ENCODE peak calls at places on chromosomes 11 and 22, in ten cellular contexts. B, R, V, D, Y, E, S, N, Q and O are unnamed samples.

GRCh38 chr22:45127866-45128265 is 35.9 kb upstream of the NUP50 start:
- DNase-seq in B (no peak), R (no peak), V (no peak), D (no peak), Y (no peak), E (peak), S (no peak), N (no peak), Q (peak), O (no peak)

GRCh38 chr11:420911-421321 is 6.1 kb upstream of the SIGIRR start:
- DNase-seq in B (no peak), R (no peak), V (no peak), D (no peak), Y (no peak), E (no peak), S (no peak), N (no peak), Q (no peak), O (no peak)

GRCh38 chr11:5364214-5364613 is 12.9 kb downstream of the OR51B6 start:
- DNase-seq in B (no peak), R (no peak), V (no peak), D (no peak), Y (no peak), E (peak), S (no peak), N (no peak), Q (peak), O (no peak)

GRCh38 chr11:10309163-10310093 is 4.6 kb downstream of the ADM start:
- DNase-seq in B (no peak), R (peak), V (no peak), D (no peak), Y (peak), E (peak), S (no peak), N (no peak), Q (peak), O (no peak)

GRCh38 chr11:33737362-33737821 is 1.2 kb upstream of the CD59 start:
- DNase-seq in B (no peak), R (no peak), V (no peak), D (no peak), Y (no peak), E (no peak), S (no peak), N (no peak), Q (peak), O (no peak)

GRCh38 chr22:23431337-23432072 is 148.6 kb downstream of the IGLL1 start:
- DNase-seq in B (no peak), R (no peak), V (peak), D (no peak), Y (no peak), E (no peak), S (peak), N (no peak), Q (no peak), O (no peak)

GRCh38 chr11:127412722-127413121 is 412.2 kb upstream of the KIRREL3 start:
- DNase-seq in B (no peak), R (no peak), V (no peak), D (peak), Y (no peak), E (no peak), S (no peak), N (no peak), Q (no peak), O (no peak)

GRCh38 chr22:24599514-24599913 is 3.5 kb upstream of the GGT1 start:
- DNase-seq in B (no peak), R (no peak), V (no peak), D (no peak), Y (no peak), E (no peak), S (no peak), N (no peak), Q (no peak), O (no peak)

GRCh38 chr11:60939828-60940227 is 12.1 kb downstream of the SLC15A3 start:
- DNase-seq in B (no peak), R (no peak), V (peak), D (no peak), Y (no peak), E (no peak), S (no peak), N (no peak), Q (no peak), O (no peak)

GRCh38 chr11:73565804-73566203 is 32.1 kb downstream of the FAM168A start:
- DNase-seq in B (no peak), R (no peak), V (no peak), D (no peak), Y (no peak), E (no peak), S (no peak), N (no peak), Q (no peak), O (no peak)

GRCh38 chr11:102546427-102546826 is 15.9 kb upstream of the MMP7 start:
- DNase-seq in B (no peak), R (no peak), V (no peak), D (no peak), Y (no peak), E (no peak), S (no peak), N (no peak), Q (peak), O (no peak)

GRCh38 chr11:126160345-126161145 is 50.9 kb downstream of the RPUSD4 start:
- DNase-seq in B (no peak), R (no peak), V (no peak), D (no peak), Y (no peak), E (no peak), S (no peak), N (no peak), Q (no peak), O (no peak)

GRCh38 chr11:73230931-73231330 is 12.8 kb downstream of the P2RY2 start:
- DNase-seq in B (no peak), R (no peak), V (no peak), D (no peak), Y (peak), E (peak), S (no peak), N (peak), Q (no peak), O (no peak)

GRCh38 chr11:68122936-68123539 is 1.9 kb upstream of the CHKA start:
- DNase-seq in B (no peak), R (no peak), V (no peak), D (no peak), Y (no peak), E (no peak), S (peak), N (no peak), Q (no peak), O (no peak)

GRCh38 chr11:108797578-108798100 is 132.8 kb downstream of the DDX10 start:
- DNase-seq in B (no peak), R (no peak), V (no peak), D (no peak), Y (no peak), E (no peak), S (no peak), N (no peak), Q (no peak), O (no peak)

GRCh38 chr11:2382129-2382517 is 5.0 kb downstream of the CD81 start:
- DNase-seq in B (no peak), R (no peak), V (no peak), D (no peak), Y (no peak), E (no peak), S (no peak), N (no peak), Q (no peak), O (no peak)

GRCh38 chr11:113985906-113986305 is 11.0 kb downstream of the HTR3A start:
- DNase-seq in B (peak), R (no peak), V (no peak), D (no peak), Y (no peak), E (no peak), S (no peak), N (no peak), Q (no peak), O (peak)

GRCh38 chr22:41178425-41178975 is 26.6 kb upstream of the L3MBTL2 start:
- DNase-seq in B (peak), R (no peak), V (no peak), D (no peak), Y (no peak), E (no peak), S (no peak), N (no peak), Q (no peak), O (peak)

GRCh38 chr11:128572965-128573364 is 14.4 kb downstream of the ETS1 start:
- DNase-seq in B (no peak), R (no peak), V (no peak), D (no peak), Y (no peak), E (no peak), S (no peak), N (no peak), Q (no peak), O (no peak)

GRCh38 chr11:106012744-106013143 is 9.3 kb downstream of the MSANTD4 start:
- DNase-seq in B (no peak), R (no peak), V (no peak), D (no peak), Y (no peak), E (peak), S (no peak), N (no peak), Q (peak), O (no peak)

GRCh38 chr11:92626624-92627023 is 342.8 kb upstream of the MTNR1B start:
- DNase-seq in B (no peak), R (no peak), V (no peak), D (no peak), Y (no peak), E (no peak), S (no peak), N (no peak), Q (no peak), O (no peak)

GRCh38 chr22:18103527-18104269 is 6.9 kb upstream of the TUBA8 start:
- DNase-seq in B (no peak), R (no peak), V (no peak), D (no peak), Y (no peak), E (no peak), S (no peak), N (peak), Q (no peak), O (no peak)

GRCh38 chr11:70687716-70688115 is 289.4 kb downstream of the CTTN start:
- DNase-seq in B (no peak), R (no peak), V (no peak), D (no peak), Y (no peak), E (no peak), S (no peak), N (no peak), Q (no peak), O (no peak)

GRCh38 chr11:393219-394033 is 583 bp upstream of the PKP3 start:
- DNase-seq in B (no peak), R (peak), V (no peak), D (no peak), Y (no peak), E (peak), S (no peak), N (no peak), Q (peak), O (no peak)

GRCh38 chr11:76005746-76006145 is 190.7 kb downstream of the UVRAG start:
- DNase-seq in B (no peak), R (no peak), V (no peak), D (no peak), Y (no peak), E (no peak), S (no peak), N (no peak), Q (peak), O (no peak)